ENCODE peak calls at places on chromosomes 11 and 22, in nine cellular contexts. F is stimulated activated CD4-positive, alpha-beta T cell treated with anti-CD3 and anti-CD28 coated beads, TNF-alpha, amount 100 ng/mL, for 1 hour; W is iris pigment epithelial cell; B is activated T-cell treated with anti-CD3 and anti-CD28 coated beads, Interleukin-2, amount 50 U/mL, for 1 hour; O is mucosa of gallbladder; C is GM19239; M is activated CD4-positive, alpha-beta T cell treated with anti-CD3 and anti-CD28 coated beads for 36 hours; K is left lobe of liver; G is mammary epithelial cell. S is an unnamed sample.

GRCh38 chr11:15493066-15493465 is 378.3 kb downstream of the INSC start:
- DNase-seq in F (no peak), C (no peak), W (no peak), M (no peak), B (no peak), G (peak; percentile 25), O (no peak), K (no peak), S (no peak)

GRCh38 chr22:22371031-22371541 is 126.5 kb downstream of the VPREB1 start:
- DNase-seq in F (no peak), B (no peak), M (no peak), G (no peak), O (no peak), W (no peak), K (peak; percentile 19), C (no peak), S (peak; percentile 36)

GRCh38 chr11:102545701-102546100 is 15.2 kb upstream of the MMP7 start:
- DNase-seq in W (no peak), M (no peak), C (no peak), B (no peak), G (no peak), F (no peak), O (no peak), K (no peak), S (no peak)

GRCh38 chr11:108576523-108576922 is 17.0 kb downstream of the EXPH5 start:
- DNase-seq in O (no peak), K (no peak), W (no peak), M (no peak), F (no peak), G (no peak), C (no peak), B (no peak), S (no peak)

GRCh38 chr11:125117429-125117828 is 6.0 kb upstream of the TMEM218 start:
- DNase-seq in F (no peak), K (no peak), M (no peak), W (no peak), G (no peak), C (no peak), O (no peak), B (no peak), S (no peak)

GRCh38 chr22:30695351-30695762 is 683 bp downstream of the OSBP2 start:
- DNase-seq in F (no peak), W (no peak), O (no peak), G (no peak), M (no peak), B (no peak), K (peak; percentile 47), C (no peak), S (no peak)

GRCh38 chr11:61800331-61801281 is 7.9 kb downstream of the FEN1 start:
- DNase-seq in K (no peak), F (no peak), B (no peak), M (no peak), O (no peak), G (no peak), W (peak; percentile 42), C (no peak), S (no peak)

GRCh38 chr11:121132211-121132976 is 31.4 kb downstream of the TECTA start:
- DNase-seq in B (no peak), F (no peak), C (no peak), M (no peak), W (peak; percentile 5), O (no peak), K (no peak), G (no peak), S (no peak)

GRCh38 chr11:33663121-33663520 is 37.5 kb downstream of the C11orf91 start:
- DNase-seq in M (no peak), K (no peak), W (no peak), B (no peak), G (no peak), F (no peak), C (no peak), O (no peak), S (peak; percentile 51)

GRCh38 chr11:128884703-128885338 is 6.3 kb upstream of the KCNJ5 start:
- DNase-seq in K (peak; percentile 69), W (peak; percentile 64), M (peak; percentile 74), O (peak; percentile 74), C (peak; percentile 36), F (no peak), G (peak; percentile 60), B (peak; percentile 39), S (no peak)

GRCh38 chr11:117796456-117797428 is at the start of gene DSCAML1:
- DNase-seq in F (peak; percentile 39), W (no peak), G (no peak), M (peak; percentile 66), C (peak; percentile 52), K (no peak), O (no peak), B (peak; percentile 54), S (no peak)

GRCh38 chr11:116986521-116987105 is 111.6 kb downstream of the SIK3 start:
- DNase-seq in C (no peak), W (peak; percentile 77), F (no peak), M (peak; percentile 31), G (peak; percentile 94), B (no peak), O (no peak), K (no peak), S (no peak)

GRCh38 chr11:3808846-3809623 is 675 bp downstream of the PGAP2 start:
- DNase-seq in M (peak; percentile 61), C (peak; percentile 64), K (peak; percentile 68), B (no peak), W (peak; percentile 68), G (peak; percentile 70), F (no peak), O (peak; percentile 53), S (no peak)

GRCh38 chr22:50656122-50657070 is 16.2 kb upstream of the SHANK3 start:
- DNase-seq in M (no peak), K (no peak), O (no peak), G (no peak), W (peak; percentile 50), B (no peak), C (no peak), F (no peak), S (peak; percentile 83)

GRCh38 chr22:41949297-41949965 is 2.5 kb upstream of the CENPM start:
- DNase-seq in O (no peak), K (no peak), W (no peak), M (no peak), G (no peak), C (no peak), B (no peak), F (no peak), S (no peak)

GRCh38 chr11:26704249-26704648 is 17.6 kb downstream of the SLC5A12 start:
- DNase-seq in O (no peak), C (no peak), B (no peak), W (peak; percentile 41), G (peak; percentile 39), K (no peak), M (no peak), F (no peak), S (no peak)

GRCh38 chr11:63212742-63213141 is 30.7 kb downstream of the SLC22A25 start:
- DNase-seq in K (no peak), G (peak; percentile 9), F (no peak), M (peak; percentile 26), O (no peak), C (peak; percentile 12), W (peak; percentile 1), B (no peak), S (no peak)

GRCh38 chr11:92759571-92760214 is 209.8 kb upstream of the MTNR1B start:
- DNase-seq in C (no peak), O (no peak), G (no peak), W (no peak), F (no peak), B (no peak), M (no peak), K (no peak), S (no peak)

GRCh38 chr11:123560001-123560400 is 94.4 kb downstream of the SCN3B start:
- DNase-seq in O (peak; percentile 44), F (no peak), G (no peak), K (no peak), W (peak; percentile 73), B (no peak), M (peak; percentile 77), C (no peak), S (no peak)

GRCh38 chr11:92552942-92553341 is 328.3 kb downstream of the FAT3 start:
- DNase-seq in F (no peak), G (peak; percentile 1), B (no peak), M (no peak), K (no peak), O (no peak), W (no peak), C (no peak), S (no peak)

GRCh38 chr11:70647188-70648166 is 249.1 kb downstream of the CTTN start:
- DNase-seq in K (no peak), M (no peak), W (no peak), F (no peak), C (no peak), B (no peak), O (no peak), G (no peak), S (no peak)

GRCh38 chr11:121429556-121429955 is 22.6 kb upstream of the SORL1 start:
- DNase-seq in C (no peak), G (no peak), O (no peak), W (no peak), M (no peak), K (no peak), B (no peak), F (no peak), S (no peak)

GRCh38 chr11:78231962-78232459 is 43.3 kb downstream of the USP35 start:
- DNase-seq in O (no peak), G (peak; percentile 20), M (no peak), K (no peak), C (no peak), W (peak; percentile 86), B (no peak), F (no peak), S (no peak)

GRCh38 chr11:125680747-125681146 is at the start of gene ACRV1:
- DNase-seq in B (no peak), F (no peak), O (no peak), K (no peak), G (no peak), W (no peak), C (no peak), M (no peak), S (no peak)

GRCh38 chr11:116731821-116732739 is 40.7 kb downstream of the BUD13 start:
- DNase-seq in B (no peak), F (no peak), W (no peak), M (no peak), G (no peak), O (no peak), C (no peak), K (peak; percentile 40), S (no peak)

GRCh38 chr11:59938718-59939117 is 486 bp downstream of the OOSP1 start:
- DNase-seq in G (no peak), K (no peak), M (no peak), F (no peak), C (no peak), W (no peak), B (no peak), O (no peak), S (no peak)

GRCh38 chr11:122984186-122985011 is 2.8 kb upstream of the BSX start:
- DNase-seq in C (no peak), M (peak; percentile 27), K (no peak), O (no peak), G (peak; percentile 12), B (peak; percentile 25), W (no peak), F (no peak), S (peak; percentile 83)

GRCh38 chr11:2792376-2793250 is 92.8 kb upstream of the KCNQ1OT1 start:
- DNase-seq in O (no peak), W (no peak), G (no peak), K (peak; percentile 40), M (no peak), F (no peak), C (no peak), B (peak; percentile 17), S (peak; percentile 76)

GRCh38 chr11:133078591-133079179 is 453.6 kb downstream of the OPCML start:
- DNase-seq in O (no peak), K (no peak), G (peak; percentile 18), C (peak; percentile 24), W (peak; percentile 54), B (no peak), M (peak; percentile 67), F (no peak), S (no peak)

GRCh38 chr11:10604340-10604748 is 35.9 kb upstream of the LYVE1 start:
- DNase-seq in O (no peak), K (no peak), B (no peak), C (no peak), M (no peak), F (no peak), G (peak; percentile 72), W (peak; percentile 64), S (no peak)

GRCh38 chr11:27354359-27354965 is 8.6 kb downstream of the CCDC34 start:
- DNase-seq in C (no peak), M (no peak), F (no peak), B (no peak), G (no peak), K (no peak), O (no peak), W (no peak), S (no peak)